ENCODE peak calls at places on chromosomes 3 and 15, in seven cellular contexts. C is aorta; D is NCI-H1105; Q is stomach; A is GM12891; J is stimulated activated naive CD8-positive, alpha-beta T cell treated with anti-CD3 and anti-CD28 coated beads, Interleukin-15, Interleukin-2, amounts not matched to agents 100 U/mL and 50 U/mL, for 24 hours; G is fibroblast of pulmonary artery. L is an unnamed sample.
A peak's percentile ranks its signal among the peaks of the same experiment; 100 is the strongest.

GRCh38 chr15:85109333-85109732 is 127.7 kb downstream of the PDE8A start:
- DNase-seq in A (no peak), G (no peak), Q (no peak), J (no peak), C (no peak), D (no peak), L (no peak)

GRCh38 chr3:113552851-113553250 is 20.5 kb downstream of the SIDT1 start:
- DNase-seq in A (no peak), J (no peak), C (no peak), Q (no peak), G (no peak), D (no peak), L (no peak)

GRCh38 chr3:76826915-76827314 is 213.0 kb upstream of the ROBO2 start:
- DNase-seq in G (no peak), C (no peak), D (peak; percentile 40), J (no peak), Q (no peak), A (no peak), L (no peak)

GRCh38 chr3:12984023-12984823 is 89.0 kb downstream of the IQSEC1 start:
- DNase-seq in Q (peak; percentile 83), D (no peak), J (peak; percentile 68), G (peak; percentile 78), A (peak; percentile 75), C (peak; percentile 82), L (peak; percentile 54)

GRCh38 chr3:83224101-83224868 is 1462.8 kb upstream of the GBE1 start:
- DNase-seq in D (no peak), Q (no peak), J (no peak), G (peak; percentile 85), A (no peak), C (no peak), L (no peak)

GRCh38 chr15:74657846-74658245 is 38.0 kb downstream of the EDC3 start:
- DNase-seq in J (no peak), Q (no peak), G (peak; percentile 23), A (no peak), D (no peak), C (no peak), L (no peak)

GRCh38 chr3:187744169-187745151 is 808 bp downstream of the BCL6 start:
- DNase-seq in C (peak; percentile 82), Q (peak; percentile 58), D (peak; percentile 35), G (peak; percentile 69), J (peak; percentile 60), A (no peak), L (peak; percentile 19)

GRCh38 chr15:92527197-92527596 is 128.4 kb downstream of the FAM174B start:
- DNase-seq in C (no peak), J (no peak), A (no peak), Q (peak; percentile 77), G (no peak), D (no peak), L (no peak)

GRCh38 chr3:14319654-14320182 is 82.7 kb upstream of the SLC6A6 start:
- DNase-seq in A (peak; percentile 67), G (peak; percentile 78), Q (peak; percentile 67), D (no peak), C (no peak), J (peak; percentile 6), L (peak; percentile 29)

GRCh38 chr3:114899186-114899931 is 247.7 kb downstream of the ZBTB20 start:
- DNase-seq in C (no peak), G (no peak), A (no peak), Q (no peak), J (no peak), D (peak; percentile 93), L (no peak)

GRCh38 chr15:101088788-101089578 is 162.9 kb downstream of the CHSY1 start:
- DNase-seq in C (peak; percentile 95), G (peak; percentile 55), J (peak; percentile 90), D (peak; percentile 75), A (peak; percentile 87), Q (peak; percentile 84), L (peak; percentile 41)

GRCh38 chr3:190517696-190518095 is 3.8 kb downstream of the IL1RAP start:
- DNase-seq in Q (no peak), G (peak; percentile 75), J (no peak), A (no peak), C (no peak), D (no peak), L (peak; percentile 58)

GRCh38 chr3:175075269-175075668 is 216.1 kb downstream of the NAALADL2 start:
- DNase-seq in G (no peak), Q (no peak), D (no peak), J (no peak), C (no peak), A (no peak), L (peak; percentile 21)

GRCh38 chr3:57983734-57984518 is 24.3 kb upstream of the FLNB start:
- DNase-seq in A (peak; percentile 56), C (no peak), Q (peak; percentile 58), D (no peak), G (peak; percentile 91), J (peak; percentile 56), L (peak; percentile 75)

GRCh38 chr15:92161039-92161670 is 232.5 kb upstream of the ST8SIA2 start:
- DNase-seq in Q (no peak), C (no peak), A (peak; percentile 44), J (no peak), D (no peak), G (no peak), L (no peak)

GRCh38 chr15:90895571-90896117 is 7.5 kb upstream of the MAN2A2 start:
- DNase-seq in D (no peak), G (peak; percentile 12), Q (no peak), J (no peak), A (no peak), C (no peak), L (no peak)

GRCh38 chr3:50179710-50180109 is 11.7 kb upstream of the GNAT1 start:
- DNase-seq in D (no peak), G (no peak), Q (no peak), C (no peak), J (no peak), A (no peak), L (no peak)

GRCh38 chr15:77552066-77552465 is 80.6 kb downstream of the LINGO1 start:
- DNase-seq in C (no peak), D (no peak), G (no peak), Q (no peak), A (no peak), J (no peak), L (no peak)

GRCh38 chr15:89149501-89150101 is 61.3 kb downstream of the ABHD2 start:
- DNase-seq in Q (no peak), D (no peak), C (no peak), G (no peak), J (no peak), A (no peak), L (no peak)

GRCh38 chr3:149506540-149506939 is 32.0 kb downstream of the TM4SF4 start:
- DNase-seq in A (no peak), G (no peak), D (no peak), J (no peak), Q (no peak), C (no peak), L (no peak)

GRCh38 chr3:110521019-110521418 is 550.6 kb upstream of the NECTIN3 start:
- DNase-seq in A (no peak), D (no peak), C (no peak), Q (no peak), J (no peak), G (peak; percentile 99), L (peak; percentile 88)

GRCh38 chr3:142244056-142244455 is 18.7 kb upstream of the GK5 start:
- DNase-seq in Q (no peak), D (no peak), C (no peak), A (no peak), J (no peak), G (no peak), L (no peak)

GRCh38 chr3:107128942-107129341 is 248.3 kb upstream of the CCDC54 start:
- DNase-seq in A (no peak), D (no peak), G (peak; percentile 53), J (no peak), C (no peak), Q (no peak), L (no peak)